ENCODE peak calls at places on chromosomes 12 and 14, in four cellular contexts. L is A549, K is epithelial cell of prostate, X is tibial artery. V is an unnamed sample.

GRCh38 chr12:83145325-83145724 is 458.6 kb downstream of the TMTC2 start:
- DNase-seq in K (no peak), L (no peak), X (no peak), V (no peak)

GRCh38 chr14:77681196-77682157 is 26.3 kb downstream of the ALKBH1 start:
- DNase-seq in L (peak), X (no peak), K (no peak), V (peak)

GRCh38 chr12:55492078-55492477 is at the start of gene OR6C68:
- DNase-seq in L (no peak), X (no peak), K (no peak), V (no peak)

GRCh38 chr12:121400332-121401139 is 618 bp downstream of the RNF34 start:
- DNase-seq in L (peak), X (peak), K (no peak), V (peak)

GRCh38 chr12:109561711-109562030 is 11.6 kb downstream of the MMAB start:
- DNase-seq in K (no peak), X (no peak), L (no peak), V (no peak)

GRCh38 chr14:67583711-67584644 is 16.1 kb downstream of the PIGH start:
- DNase-seq in X (no peak), L (peak), K (no peak), V (peak)

GRCh38 chr12:15206831-15207394 is 14.3 kb downstream of the RERG start:
- DNase-seq in L (no peak), X (no peak), K (no peak), V (no peak)

GRCh38 chr14:86625637-86626036 is 1095.7 kb downstream of the FLRT2 start:
- DNase-seq in X (no peak), K (no peak), L (no peak), V (no peak)

GRCh38 chr14:101480747-101481530 is 80.4 kb upstream of the DIO3 start:
- DNase-seq in L (peak), K (peak), X (peak), V (peak)

GRCh38 chr12:82524020-82524419 is 162.7 kb upstream of the TMTC2 start:
- DNase-seq in L (peak), K (no peak), X (no peak), V (no peak)

GRCh38 chr12:53984901-53985357 is at the start of gene HOXC10:
- DNase-seq in L (peak), X (peak), K (peak), V (peak)

GRCh38 chr12:29008786-29009185 is 140.3 kb upstream of the FAR2 start:
- DNase-seq in L (no peak), X (no peak), K (peak), V (no peak)

GRCh38 chr14:100449225-100449987 is 126.3 kb downstream of the SLC25A47 start:
- DNase-seq in X (no peak), K (no peak), L (no peak), V (no peak)

GRCh38 chr12:70639535-70639934 is 2.3 kb upstream of the PTPRB start:
- DNase-seq in K (no peak), X (no peak), L (no peak), V (no peak)

GRCh38 chr12:101117842-101118241 is 92.2 kb downstream of the SLC5A8 start:
- DNase-seq in K (no peak), L (no peak), X (no peak), V (no peak)

GRCh38 chr12:78101946-78102635 is 271.4 kb downstream of the NAV3 start:
- DNase-seq in K (no peak), X (no peak), L (peak), V (no peak)

GRCh38 chr12:20421338-20421890 is 53.1 kb downstream of the PDE3A start:
- DNase-seq in L (no peak), K (no peak), X (no peak), V (no peak)

GRCh38 chr14:35435177-35435576 is 30.6 kb upstream of the NFKBIA start:
- DNase-seq in K (no peak), L (no peak), X (no peak), V (no peak)

GRCh38 chr12:89230376-89231101 is 121.8 kb downstream of the DUSP6 start:
- DNase-seq in X (no peak), K (no peak), L (no peak), V (no peak)

GRCh38 chr14:92712654-92713051 is 35.8 kb downstream of the LGMN start:
- DNase-seq in L (no peak), X (no peak), K (no peak), V (no peak)

GRCh38 chr14:100789460-100790417 is 36.2 kb upstream of the MEG3 start:
- DNase-seq in K (no peak), X (no peak), L (no peak), V (no peak)

GRCh38 chr14:53368714-53369191 is 215.6 kb upstream of the DDHD1 start:
- DNase-seq in X (no peak), K (no peak), L (peak), V (no peak)

GRCh38 chr14:72745991-72746980 is 147.6 kb downstream of the DPF3 start:
- DNase-seq in K (no peak), X (no peak), L (no peak), V (no peak)

GRCh38 chr14:91577632-91578233 is 67.6 kb upstream of the PPP4R3A start:
- DNase-seq in K (no peak), X (no peak), L (no peak), V (no peak)

GRCh38 chr14:100438678-100439592 is 115.8 kb downstream of the SLC25A47 start:
- DNase-seq in L (peak), K (peak), X (no peak), V (peak)

DNA sequence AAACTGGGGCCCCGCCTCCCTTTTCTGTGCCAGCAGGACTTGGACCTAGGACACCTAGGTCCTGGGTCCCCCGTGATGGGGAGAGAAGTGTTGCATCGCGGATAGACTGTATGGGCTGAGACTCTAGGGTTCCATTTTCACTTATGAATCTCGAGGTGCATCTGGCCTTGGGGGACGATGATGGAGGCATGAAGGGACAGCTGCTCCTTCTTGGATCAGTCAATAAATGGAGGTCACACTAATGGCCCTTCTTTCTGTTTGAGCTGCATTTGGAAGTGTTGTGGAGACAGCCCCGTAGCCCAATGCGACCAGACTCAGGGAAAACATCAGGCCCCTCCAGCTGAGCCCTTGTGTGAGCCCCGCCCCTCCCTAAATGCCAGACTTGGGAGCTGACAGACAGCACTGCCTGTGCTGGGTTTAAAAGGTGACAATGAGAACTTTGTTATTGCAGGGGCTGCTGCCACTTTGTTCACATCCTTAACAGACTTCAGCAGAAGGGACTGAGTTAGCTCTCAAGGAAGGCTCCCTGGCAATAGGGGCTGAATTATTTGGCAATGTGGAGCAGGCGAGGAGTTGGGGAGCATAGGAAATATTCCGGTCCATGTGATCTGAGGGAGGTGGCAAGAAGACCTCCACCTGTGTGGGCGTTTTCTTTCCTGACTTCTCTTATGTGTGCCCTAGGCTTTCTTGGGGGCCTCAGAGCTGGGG is 838 bp downstream of the DTX3 start:
- DNase-seq in X (no peak), L (no peak), K (no peak), V (no peak)
- H3K27ac ChIP-seq in X (peak), L (peak), K (no peak), V (no peak)

GRCh38 chr12:9731393-9731792 is 1.5 kb downstream of the CLECL1 start:
- DNase-seq in K (no peak), L (no peak), X (no peak), V (no peak)
- H3K27ac ChIP-seq in K (no peak), L (no peak), X (no peak), V (no peak)

GRCh38 chr12:92065018-92065499 is 80.6 kb downstream of the BTG1 start:
- DNase-seq in L (peak), K (no peak), X (no peak), V (no peak)

GRCh38 chr12:92064420-92064819 is 81.2 kb downstream of the BTG1 start:
- DNase-seq in L (peak), K (no peak), X (no peak), V (no peak)

GRCh38 chr12:92063641-92064040 is 82.0 kb downstream of the BTG1 start:
- DNase-seq in L (peak), X (no peak), K (no peak), V (no peak)

GRCh38 chr12:92061061-92061460 is 84.6 kb downstream of the BTG1 start:
- DNase-seq in L (no peak), K (no peak), X (no peak), V (no peak)

GRCh38 chr12:92062539-92063493 is 82.8 kb downstream of the BTG1 start:
- DNase-seq in X (no peak), L (no peak), K (no peak), V (no peak)
- H3K27ac ChIP-seq in X (no peak), L (peak), K (no peak), V (no peak)

GRCh38 chr14:23984891-23985607 is 3.7 kb upstream of the DHRS4L2 start:
- DNase-seq in X (peak), L (peak), K (peak), V (no peak)
- H3K27ac ChIP-seq in X (no peak), L (peak), K (peak), V (no peak)

V was measured in PC-9.